ENCODE peak calls at places on chromosomes 7 and 10, in six cellular contexts. B, X, V, G, E and O are unnamed samples.

GRCh38 chr7:78803471-78803870 is 650.0 kb downstream of the MAGI2 start:
- DNase-seq in E (no peak), G (no peak), B (no peak), V (no peak), X (no peak), O (no peak)

GRCh38 chr10:22666287-22667092 is 47.9 kb downstream of the PIP4K2A start:
- DNase-seq in B (peak; percentile 50), G (no peak), X (no peak), E (peak; percentile 68), V (no peak), O (no peak)

GRCh38 chr7:3106353-3106752 is 62.7 kb upstream of the CARD11 start:
- DNase-seq in E (peak; percentile 11), G (no peak), X (peak; percentile 45), B (no peak), V (no peak), O (no peak)

GRCh38 chr7:105003275-105003674 is 10.7 kb upstream of the KMT2E start:
- DNase-seq in G (peak; percentile 53), E (peak; percentile 44), X (no peak), V (no peak), B (no peak), O (no peak)

GRCh38 chr7:14639329-14639728 is 263.2 kb downstream of the DGKB start:
- DNase-seq in E (peak; percentile 48), G (no peak), X (no peak), V (no peak), B (no peak), O (no peak)

GRCh38 chr7:24365606-24366005 is 81.6 kb downstream of the NPY start:
- DNase-seq in V (no peak), B (no peak), X (no peak), E (no peak), G (no peak), O (no peak)

GRCh38 chr10:133230387-133231195 is 574 bp downstream of the UTF1 start:
- DNase-seq in E (peak; percentile 4), G (no peak), V (no peak), X (no peak), B (no peak), O (no peak)

GRCh38 chr7:116524609-116525297 is at the start of gene CAV1:
- DNase-seq in G (peak; percentile 53), E (peak; percentile 38), B (no peak), V (no peak), X (no peak), O (peak; percentile 90)

GRCh38 chr7:80189638-80190037 is 55.0 kb downstream of the GNAI1 start:
- DNase-seq in E (no peak), X (no peak), G (no peak), V (no peak), B (no peak), O (no peak)

GRCh38 chr10:97608991-97609561 is 19.6 kb downstream of the C10orf62 start:
- DNase-seq in G (no peak), B (no peak), X (no peak), E (no peak), V (no peak), O (no peak)

GRCh38 chr7:41459183-41459582 is 243.7 kb downstream of the INHBA start:
- DNase-seq in G (no peak), B (no peak), E (no peak), X (no peak), V (no peak), O (no peak)

GRCh38 chr7:155361947-155362346 is 64.3 kb downstream of the INSIG1 start:
- DNase-seq in X (no peak), B (no peak), E (no peak), V (no peak), G (no peak), O (no peak)

GRCh38 chr10:48478980-48479811 is 125.7 kb downstream of the ARHGAP22 start:
- DNase-seq in X (no peak), E (no peak), B (no peak), V (no peak), G (no peak), O (no peak)

GRCh38 chr10:4051408-4052151 is 266.6 kb upstream of the KLF6 start:
- DNase-seq in B (no peak), E (no peak), G (no peak), V (no peak), X (no peak), O (no peak)

GRCh38 chr7:112205348-112206237 is 606 bp downstream of the DOCK4 start:
- DNase-seq in G (no peak), V (peak; percentile 50), B (peak; percentile 26), E (peak; percentile 30), X (no peak), O (no peak)

GRCh38 chr10:99849525-99849924 is 67.1 kb downstream of the ABCC2 start:
- DNase-seq in X (no peak), E (peak; percentile 73), V (no peak), G (no peak), B (no peak), O (no peak)

GRCh38 chr7:99386584-99387238 is 12.2 kb downstream of the ARPC1B start:
- DNase-seq in B (no peak), G (no peak), X (no peak), V (no peak), E (peak; percentile 26), O (no peak)

GRCh38 chr7:132739271-132739955 is 163.1 kb upstream of the PLXNA4 start:
- DNase-seq in V (peak; percentile 49), G (no peak), B (no peak), E (no peak), X (no peak), O (peak; percentile 18)

GRCh38 chr7:31853380-31853779 is 166.4 kb downstream of the PPP1R17 start:
- DNase-seq in V (no peak), X (no peak), E (no peak), B (no peak), G (no peak), O (no peak)

GRCh38 chr7:22137026-22137425 is 191.3 kb upstream of the CDCA7L start:
- DNase-seq in V (no peak), G (no peak), E (no peak), B (no peak), X (no peak), O (no peak)

GRCh38 chr10:16992611-16993119 is 136.9 kb downstream of the CUBN start:
- DNase-seq in E (no peak), V (no peak), G (no peak), B (no peak), X (no peak), O (no peak)

GRCh38 chr7:93515144-93515543 is 59.4 kb downstream of the CALCR start:
- DNase-seq in V (no peak), B (no peak), X (no peak), E (no peak), G (no peak), O (no peak)

GRCh38 chr10:32171213-32171612 is 115.0 kb upstream of the KIF5B start:
- DNase-seq in V (no peak), B (no peak), G (no peak), X (no peak), E (peak; percentile 75), O (no peak)

GRCh38 chr7:68964060-68964459 is 634.2 kb upstream of the AUTS2 start:
- DNase-seq in X (no peak), V (no peak), G (no peak), E (no peak), B (no peak), O (no peak)

GRCh38 chr7:106773228-106773627 is 91.9 kb upstream of the PIK3CG start:
- DNase-seq in V (no peak), G (no peak), B (no peak), E (peak; percentile 59), X (no peak), O (no peak)

GRCh38 chr10:118764195-118764594 is 9.4 kb upstream of the CACUL1 start:
- DNase-seq in B (no peak), G (no peak), V (no peak), E (no peak), X (no peak), O (no peak)